ENCODE peak calls at places on chromosomes 7 and 10, in ten cellular contexts. A is non-pigmented ciliary epithelial cell; H is neural progenitor cell; E is CD8-positive, alpha-beta T cell; T is amygdala; W is H7; B is colonic mucosa; Q is pons; N is nucleus accumbens; L is activated CD4-positive, alpha-beta T cell treated with anti-CD3 and anti-CD28 coated beads for 4 hours. C is an unnamed sample.

GRCh38 chr10:82394122-82394521 is 519.1 kb downstream of the NRG3 start:
- DNase-seq in B (no peak), H (no peak), E (no peak), W (no peak), T (no peak), A (no peak), N (peak), Q (peak), L (no peak), C (no peak)

GRCh38 chr10:131996508-131997365 is 15.0 kb upstream of the BNIP3 start:
- DNase-seq in A (no peak), E (no peak), T (no peak), Q (peak), W (no peak), B (no peak), H (no peak), L (no peak), N (peak), C (no peak)

GRCh38 chr7:100588438-100588837 is 2.3 kb downstream of the FBXO24 start:
- DNase-seq in W (no peak), H (peak), B (no peak), A (no peak), N (no peak), E (no peak), Q (no peak), T (no peak), L (no peak), C (no peak)

GRCh38 chr7:55066479-55066878 is 47.7 kb downstream of the EGFR start:
- DNase-seq in B (no peak), A (no peak), E (no peak), W (peak), T (no peak), H (peak), N (no peak), Q (no peak), L (no peak), C (no peak)

GRCh38 chr7:95687759-95688343 is 84.5 kb upstream of the DYNC1I1 start:
- DNase-seq in L (no peak), E (no peak), T (peak), B (no peak), N (no peak), W (no peak), Q (peak), H (peak), A (no peak), C (no peak)

GRCh38 chr10:52568309-52568708 is 204.3 kb downstream of the MBL2 start:
- DNase-seq in W (no peak), N (no peak), T (no peak), B (no peak), H (no peak), E (no peak), A (no peak), Q (no peak), L (no peak), C (no peak)

GRCh38 chr10:111281516-111281915 is 204.7 kb downstream of the ADRA2A start:
- DNase-seq in H (peak), E (no peak), N (no peak), W (peak), Q (peak), L (no peak), T (no peak), B (no peak), A (no peak), C (no peak)

GRCh38 chr10:29555746-29556481 is 78.9 kb downstream of the SVIL start:
- DNase-seq in Q (no peak), L (no peak), E (no peak), T (no peak), A (no peak), W (no peak), H (peak), B (no peak), N (no peak), C (no peak)

C was measured in lung.